ENCODE peak calls at places on chromosomes 13 and 19, in nine cellular contexts. K, F, J, R, Y, Z, A, T and O are unnamed samples.

GRCh38 chr19:45469132-45469834 is 1.5 kb downstream of the FOSB start:
- DNase-seq in K (no peak), F (peak), J (peak), R (peak), Y (peak), Z (peak), A (peak), T (peak), O (peak)

GRCh38 chr19:57321746-57322145 is 1.5 kb downstream of the ZNF543 start:
- DNase-seq in K (no peak), F (no peak), J (no peak), R (no peak), Y (no peak), Z (no peak), A (no peak), T (no peak), O (no peak)

GRCh38 chr13:45121421-45121820 is 1.1 kb downstream of the GTF2F2 start:
- DNase-seq in K (no peak), F (no peak), J (no peak), R (no peak), Y (no peak), Z (no peak), A (no peak), T (peak), O (no peak)

GRCh38 chr13:26967119-26968038 is 204.2 kb downstream of the USP12 start:
- DNase-seq in K (no peak), F (no peak), J (peak), R (no peak), Y (peak), Z (no peak), A (no peak), T (no peak), O (no peak)

GRCh38 chr13:98482476-98483444 is 94.1 kb downstream of the STK24 start:
- DNase-seq in K (no peak), F (no peak), J (no peak), R (no peak), Y (peak), Z (peak), A (peak), T (no peak), O (no peak)

GRCh38 chr19:5189318-5189607 is 151.3 kb downstream of the PTPRS start:
- DNase-seq in K (no peak), F (no peak), J (no peak), R (no peak), Y (no peak), Z (no peak), A (no peak), T (no peak), O (no peak)

GRCh38 chr13:51311957-51312520 is 27.5 kb upstream of the SERPINE3 start:
- DNase-seq in K (no peak), F (no peak), J (no peak), R (no peak), Y (no peak), Z (no peak), A (no peak), T (no peak), O (no peak)

GRCh38 chr13:109135018-109135417 is 505.6 kb downstream of the MYO16 start:
- DNase-seq in K (no peak), F (no peak), J (no peak), R (no peak), Y (no peak), Z (no peak), A (no peak), T (no peak), O (no peak)

GRCh38 chr19:6248856-6249255 is 30.9 kb downstream of the MLLT1 start:
- DNase-seq in K (no peak), F (no peak), J (no peak), R (no peak), Y (no peak), Z (no peak), A (no peak), T (no peak), O (no peak)

GRCh38 chr19:35033067-35034004 is 3.1 kb downstream of the SCN1B start:
- DNase-seq in K (no peak), F (no peak), J (no peak), R (no peak), Y (no peak), Z (no peak), A (no peak), T (no peak), O (no peak)

GRCh38 chr19:33552928-33553279 is 31.3 kb upstream of the PEPD start:
- DNase-seq in K (no peak), F (no peak), J (no peak), R (no peak), Y (no peak), Z (no peak), A (no peak), T (no peak), O (no peak)

GRCh38 chr19:10988380-10988779 is 27.6 kb downstream of the SMARCA4 start:
- DNase-seq in K (no peak), F (no peak), J (no peak), R (no peak), Y (no peak), Z (no peak), A (no peak), T (no peak), O (no peak)

GRCh38 chr13:22461854-22462565 is 718.8 kb upstream of the SGCG start:
- DNase-seq in K (no peak), F (no peak), J (no peak), R (no peak), Y (no peak), Z (no peak), A (no peak), T (no peak), O (no peak)

GRCh38 chr13:109145631-109146030 is 516.2 kb downstream of the MYO16 start:
- DNase-seq in K (peak), F (peak), J (no peak), R (no peak), Y (peak), Z (peak), A (no peak), T (peak), O (no peak)

GRCh38 chr19:29614780-29615179 is 8.7 kb downstream of the POP4 start:
- DNase-seq in K (no peak), F (no peak), J (no peak), R (no peak), Y (no peak), Z (no peak), A (no peak), T (no peak), O (no peak)

GRCh38 chr13:111177081-111177711 is 62.1 kb downstream of the ARHGEF7 start:
- DNase-seq in K (no peak), F (no peak), J (no peak), R (peak), Y (no peak), Z (peak), A (no peak), T (no peak), O (no peak)

GRCh38 chr19:1486720-1487575 is 3.2 kb downstream of the PCSK4 start:
- DNase-seq in K (no peak), F (no peak), J (no peak), R (no peak), Y (no peak), Z (no peak), A (no peak), T (no peak), O (no peak)

GRCh38 chr19:45863840-45864628 is at the start of gene FOXA3:
- DNase-seq in K (no peak), F (peak), J (no peak), R (peak), Y (peak), Z (peak), A (no peak), T (no peak), O (peak)

GRCh38 chr13:63107163-63107935 is 1691.7 kb upstream of the PCDH20 start:
- DNase-seq in K (no peak), F (no peak), J (no peak), R (no peak), Y (no peak), Z (no peak), A (no peak), T (no peak), O (no peak)

GRCh38 chr19:11079999-11080398 is 9.3 kb upstream of the LDLR start:
- DNase-seq in K (no peak), F (no peak), J (no peak), R (no peak), Y (no peak), Z (no peak), A (no peak), T (no peak), O (no peak)

GRCh38 chr19:17872251-17873001 is 681 bp downstream of the SLC5A5 start:
- DNase-seq in K (no peak), F (no peak), J (no peak), R (no peak), Y (no peak), Z (no peak), A (no peak), T (no peak), O (no peak)

GRCh38 chr13:113083402-113084061 is 22.1 kb upstream of the F7 start:
- DNase-seq in K (no peak), F (no peak), J (no peak), R (no peak), Y (no peak), Z (peak), A (peak), T (peak), O (no peak)

GRCh38 chr19:7977021-7977722 is 28.3 kb downstream of the ELAVL1 start:
- DNase-seq in K (no peak), F (no peak), J (no peak), R (no peak), Y (no peak), Z (no peak), A (no peak), T (no peak), O (no peak)

GRCh38 chr13:83125791-83126190 is 756.5 kb downstream of the SLITRK1 start:
- DNase-seq in K (no peak), F (no peak), J (no peak), R (no peak), Y (no peak), Z (no peak), A (no peak), T (no peak), O (no peak)

GRCh38 chr13:77820431-77821149 is 98.0 kb downstream of the EDNRB start:
- DNase-seq in K (no peak), F (no peak), J (no peak), R (no peak), Y (no peak), Z (no peak), A (no peak), T (no peak), O (no peak)

GRCh38 chr13:33180009-33180804 is 105.3 kb downstream of the STARD13 start:
- DNase-seq in K (no peak), F (no peak), J (no peak), R (no peak), Y (no peak), Z (no peak), A (no peak), T (no peak), O (no peak)

GRCh38 chr13:24203726-24204295 is 43.3 kb downstream of the SPATA13 start:
- DNase-seq in K (no peak), F (no peak), J (no peak), R (no peak), Y (no peak), Z (no peak), A (no peak), T (no peak), O (no peak)

GRCh38 chr13:66553391-66553790 is 676.7 kb downstream of the PCDH9 start:
- DNase-seq in K (no peak), F (no peak), J (no peak), R (no peak), Y (no peak), Z (no peak), A (no peak), T (no peak), O (no peak)

GRCh38 chr13:30038884-30039283 is 188.5 kb upstream of the UBL3 start:
- DNase-seq in K (no peak), F (no peak), J (peak), R (no peak), Y (no peak), Z (no peak), A (no peak), T (no peak), O (no peak)

GRCh38 chr13:52118095-52118494 is 10.8 kb downstream of the NEK5 start:
- DNase-seq in K (no peak), F (no peak), J (no peak), R (no peak), Y (no peak), Z (no peak), A (no peak), T (no peak), O (no peak)

GRCh38 chr19:4083677-4084546 is 17.2 kb upstream of the ZBTB7A start:
- DNase-seq in K (no peak), F (no peak), J (no peak), R (peak), Y (peak), Z (peak), A (no peak), T (no peak), O (no peak)

GRCh38 chr19:40398417-40399056 is 8.6 kb upstream of the HIPK4 start:
- DNase-seq in K (peak), F (no peak), J (no peak), R (peak), Y (peak), Z (peak), A (no peak), T (no peak), O (no peak)

GRCh38 chr13:54210397-54211050 is 1181.9 kb downstream of the OLFM4 start:
- DNase-seq in K (no peak), F (no peak), J (no peak), R (no peak), Y (no peak), Z (no peak), A (no peak), T (no peak), O (no peak)

GRCh38 chr13:43397110-43397509 is 373.7 kb downstream of the DNAJC15 start:
- DNase-seq in K (no peak), F (no peak), J (peak), R (no peak), Y (no peak), Z (no peak), A (no peak), T (no peak), O (no peak)

GRCh38 chr19:45676851-45677263 is 8.8 kb downstream of the GIPR start:
- DNase-seq in K (no peak), F (no peak), J (no peak), R (no peak), Y (no peak), Z (peak), A (no peak), T (no peak), O (no peak)